ENCODE peak calls at places on chromosomes 1 and 21, in eight cellular contexts. One of them, this sample, is unnamed.

GRCh38 chr1:205669341-205670142 is 10.8 kb downstream of the SLC45A3 start:
- DNase-seq in A549: no peak
- DNase-seq in heart left ventricle: no peak
- DNase-seq in psoas muscle: no peak
- DNase-seq in gastrocnemius medialis: no peak
- DNase-seq in sigmoid colon: no peak
- DNase-seq in astrocyte of the spinal cord: no peak
- DNase-seq in thoracic aorta: no peak
- DNase-seq in this sample: no peak

GRCh38 chr1:29269356-29269755 is 33.0 kb downstream of the PTPRU start:
- DNase-seq in sigmoid colon: peak
- DNase-seq in gastrocnemius medialis: no peak
- DNase-seq in heart left ventricle: no peak
- DNase-seq in astrocyte of the spinal cord: no peak
- DNase-seq in thoracic aorta: no peak
- DNase-seq in psoas muscle: no peak
- DNase-seq in A549: no peak
- DNase-seq in this sample: no peak

GRCh38 chr1:38138498-38139233 is 92.1 kb upstream of the POU3F1 start:
- DNase-seq in psoas muscle: peak
- DNase-seq in thoracic aorta: peak
- DNase-seq in sigmoid colon: peak
- DNase-seq in heart left ventricle: peak
- DNase-seq in gastrocnemius medialis: peak
- DNase-seq in astrocyte of the spinal cord: peak
- DNase-seq in A549: peak
- DNase-seq in this sample: peak

GRCh38 chr1:115203287-115203686 is 114.0 kb upstream of the TSPAN2 start:
- DNase-seq in gastrocnemius medialis: no peak
- DNase-seq in psoas muscle: no peak
- DNase-seq in sigmoid colon: no peak
- DNase-seq in astrocyte of the spinal cord: no peak
- DNase-seq in thoracic aorta: no peak
- DNase-seq in heart left ventricle: no peak
- DNase-seq in A549: no peak
- DNase-seq in this sample: no peak

GRCh38 chr1:56077223-56077622 is 502.1 kb downstream of the PLPP3 start:
- DNase-seq in sigmoid colon: no peak
- DNase-seq in gastrocnemius medialis: peak
- DNase-seq in thoracic aorta: no peak
- DNase-seq in A549: no peak
- DNase-seq in heart left ventricle: no peak
- DNase-seq in astrocyte of the spinal cord: no peak
- DNase-seq in psoas muscle: no peak
- DNase-seq in this sample: no peak

GRCh38 chr1:85611856-85612255 is 31.3 kb downstream of the CCN1 start:
- DNase-seq in sigmoid colon: peak
- DNase-seq in A549: peak
- DNase-seq in psoas muscle: peak
- DNase-seq in heart left ventricle: peak
- DNase-seq in thoracic aorta: no peak
- DNase-seq in gastrocnemius medialis: peak
- DNase-seq in astrocyte of the spinal cord: peak
- DNase-seq in this sample: peak

GRCh38 chr1:19654886-19655717 is 9.6 kb upstream of the HTR6 start:
- DNase-seq in gastrocnemius medialis: no peak
- DNase-seq in astrocyte of the spinal cord: no peak
- DNase-seq in thoracic aorta: no peak
- DNase-seq in heart left ventricle: no peak
- DNase-seq in psoas muscle: no peak
- DNase-seq in sigmoid colon: no peak
- DNase-seq in A549: no peak
- DNase-seq in this sample: no peak

GRCh38 chr1:154992721-154993571 is 440 bp upstream of the LENEP start:
- DNase-seq in psoas muscle: no peak
- DNase-seq in astrocyte of the spinal cord: peak
- DNase-seq in heart left ventricle: no peak
- DNase-seq in thoracic aorta: no peak
- DNase-seq in gastrocnemius medialis: no peak
- DNase-seq in A549: no peak
- DNase-seq in sigmoid colon: no peak
- DNase-seq in this sample: no peak

GRCh38 chr1:67674260-67675011 is 10.6 kb upstream of the GADD45A start:
- DNase-seq in gastrocnemius medialis: peak
- DNase-seq in astrocyte of the spinal cord: peak
- DNase-seq in A549: no peak
- DNase-seq in thoracic aorta: no peak
- DNase-seq in sigmoid colon: peak
- DNase-seq in heart left ventricle: peak
- DNase-seq in psoas muscle: peak
- DNase-seq in this sample: no peak

GRCh38 chr1:178192686-178193085 is 98.8 kb downstream of the RASAL2 start:
- DNase-seq in heart left ventricle: peak
- DNase-seq in psoas muscle: no peak
- DNase-seq in gastrocnemius medialis: peak
- DNase-seq in sigmoid colon: no peak
- DNase-seq in A549: peak
- DNase-seq in astrocyte of the spinal cord: peak
- DNase-seq in thoracic aorta: no peak
- DNase-seq in this sample: peak

GRCh38 chr1:24294757-24295371 is 24.3 kb upstream of the GRHL3 start:
- DNase-seq in psoas muscle: peak
- DNase-seq in sigmoid colon: peak
- DNase-seq in astrocyte of the spinal cord: no peak
- DNase-seq in A549: peak
- DNase-seq in heart left ventricle: peak
- DNase-seq in thoracic aorta: no peak
- DNase-seq in gastrocnemius medialis: peak
- DNase-seq in this sample: peak

DNA sequence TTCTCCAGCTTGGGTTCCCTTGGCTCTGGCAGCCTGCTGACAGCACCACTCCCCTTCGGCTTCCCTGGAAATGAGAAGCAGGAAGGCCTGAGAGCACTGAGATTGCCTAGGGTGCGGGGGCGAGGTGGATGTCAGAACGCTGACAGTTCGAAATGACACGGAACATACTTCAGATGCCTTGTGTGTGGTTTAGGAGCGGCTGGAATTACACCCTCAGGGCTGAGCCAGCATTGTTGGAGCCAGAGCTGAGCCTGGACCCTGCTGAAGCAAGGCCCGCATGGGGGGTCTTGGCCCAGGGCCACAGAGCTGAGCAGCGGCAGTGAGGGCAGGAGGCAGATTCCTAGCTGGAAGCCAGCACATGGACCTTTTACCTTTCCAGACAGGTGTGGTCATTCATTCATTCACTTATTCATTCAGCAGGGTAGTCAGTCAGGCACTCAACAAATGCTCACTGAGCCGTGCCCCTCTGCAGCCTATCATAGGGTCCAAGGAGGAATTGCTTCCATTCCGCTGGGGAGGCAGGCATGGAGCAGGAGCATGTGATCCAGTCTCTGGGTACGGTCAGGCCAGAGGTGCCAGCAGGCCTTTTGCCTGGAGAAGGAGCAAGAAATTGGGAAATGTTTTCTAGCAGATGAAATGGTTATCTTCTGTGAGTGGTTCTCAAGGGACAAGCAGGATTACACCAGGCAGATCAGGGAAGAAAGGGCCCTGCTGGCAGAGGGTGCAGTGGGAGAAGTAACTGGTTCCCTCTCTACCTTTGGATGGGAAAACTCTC is 6.6 kb upstream of the FOXE3 start:
- DNase-seq in heart left ventricle: no peak
- DNase-seq in thoracic aorta: no peak
- DNase-seq in gastrocnemius medialis: no peak
- DNase-seq in psoas muscle: no peak
- DNase-seq in sigmoid colon: no peak
- DNase-seq in astrocyte of the spinal cord: peak
- DNase-seq in A549: no peak
- DNase-seq in this sample: peak
- H3K4me3 ChIP-seq in heart left ventricle: no peak
- H3K4me3 ChIP-seq in thoracic aorta: no peak
- H3K4me3 ChIP-seq in gastrocnemius medialis: no peak
- H3K4me3 ChIP-seq in psoas muscle: no peak
- H3K4me3 ChIP-seq in sigmoid colon: no peak
- H3K4me3 ChIP-seq in astrocyte of the spinal cord: no peak
- H3K4me3 ChIP-seq in A549: no peak
- H3K4me3 ChIP-seq in this sample: no peak

GRCh38 chr21:29125979-29126378 is 4.5 kb upstream of the MAP3K7CL start:
- DNase-seq in A549: no peak
- DNase-seq in gastrocnemius medialis: no peak
- DNase-seq in sigmoid colon: no peak
- DNase-seq in astrocyte of the spinal cord: no peak
- DNase-seq in heart left ventricle: no peak
- DNase-seq in psoas muscle: no peak
- DNase-seq in thoracic aorta: no peak
- DNase-seq in this sample: no peak

GRCh38 chr21:29124645-29125044 is 5.8 kb upstream of the MAP3K7CL start:
- DNase-seq in gastrocnemius medialis: no peak
- DNase-seq in thoracic aorta: no peak
- DNase-seq in heart left ventricle: no peak
- DNase-seq in A549: no peak
- DNase-seq in astrocyte of the spinal cord: no peak
- DNase-seq in sigmoid colon: no peak
- DNase-seq in psoas muscle: no peak
- DNase-seq in this sample: no peak

GRCh38 chr21:29130234-29130993 is at the start of gene MAP3K7CL:
- DNase-seq in heart left ventricle: peak
- DNase-seq in thoracic aorta: peak
- DNase-seq in A549: no peak
- DNase-seq in gastrocnemius medialis: peak
- DNase-seq in sigmoid colon: peak
- DNase-seq in astrocyte of the spinal cord: peak
- DNase-seq in psoas muscle: peak
- DNase-seq in this sample: peak

GRCh38 chr21:29121759-29122158 is 8.7 kb upstream of the MAP3K7CL start:
- DNase-seq in thoracic aorta: no peak
- DNase-seq in gastrocnemius medialis: no peak
- DNase-seq in astrocyte of the spinal cord: no peak
- DNase-seq in A549: no peak
- DNase-seq in psoas muscle: no peak
- DNase-seq in heart left ventricle: no peak
- DNase-seq in sigmoid colon: no peak
- DNase-seq in this sample: no peak

DNA sequence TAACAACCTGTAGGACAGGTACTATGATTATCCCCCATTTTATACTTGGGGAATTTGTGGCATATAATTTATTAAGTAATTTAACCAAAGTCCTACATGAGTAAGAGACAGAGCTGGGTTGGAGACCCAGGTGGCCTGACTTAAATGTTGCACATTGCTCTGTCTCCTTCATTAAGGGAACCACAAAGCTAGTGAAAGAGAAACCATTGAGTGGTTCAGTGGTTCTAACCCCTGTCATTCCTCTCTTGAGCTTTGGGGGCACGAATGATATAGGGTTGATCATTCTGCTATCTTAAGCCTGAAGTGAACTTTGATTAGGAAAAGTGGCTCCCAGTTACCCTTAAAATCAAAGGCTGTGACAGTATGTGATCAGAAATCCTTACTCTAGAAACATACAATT is 5.2 kb upstream of the MAP3K7CL start:
- DNase-seq in gastrocnemius medialis: no peak
- DNase-seq in sigmoid colon: no peak
- DNase-seq in heart left ventricle: no peak
- DNase-seq in psoas muscle: no peak
- DNase-seq in A549: no peak
- DNase-seq in thoracic aorta: no peak
- DNase-seq in astrocyte of the spinal cord: no peak
- DNase-seq in this sample: no peak
- TF ChIP-seq CTCF in gastrocnemius medialis: no peak
- TF ChIP-seq CTCF in sigmoid colon: no peak
- TF ChIP-seq CTCF in heart left ventricle: no peak
- TF ChIP-seq CTCF in psoas muscle: no peak
- TF ChIP-seq CTCF in A549: no peak
- TF ChIP-seq CTCF in thoracic aorta: no peak
- TF ChIP-seq CTCF in astrocyte of the spinal cord: no peak
- TF ChIP-seq CTCF in this sample: no peak

GRCh38 chr1:51627672-51628071 is 10.8 kb downstream of the OSBPL9 start:
- DNase-seq in heart left ventricle: no peak
- DNase-seq in psoas muscle: no peak
- DNase-seq in thoracic aorta: no peak
- DNase-seq in A549: no peak
- DNase-seq in astrocyte of the spinal cord: peak
- DNase-seq in gastrocnemius medialis: no peak
- DNase-seq in sigmoid colon: no peak
- DNase-seq in this sample: no peak
- H3K4me3 ChIP-seq in heart left ventricle: no peak
- H3K4me3 ChIP-seq in psoas muscle: no peak
- H3K4me3 ChIP-seq in thoracic aorta: no peak
- H3K4me3 ChIP-seq in A549: no peak
- H3K4me3 ChIP-seq in astrocyte of the spinal cord: no peak
- H3K4me3 ChIP-seq in gastrocnemius medialis: no peak
- H3K4me3 ChIP-seq in sigmoid colon: no peak
- H3K4me3 ChIP-seq in this sample: no peak

DNA sequence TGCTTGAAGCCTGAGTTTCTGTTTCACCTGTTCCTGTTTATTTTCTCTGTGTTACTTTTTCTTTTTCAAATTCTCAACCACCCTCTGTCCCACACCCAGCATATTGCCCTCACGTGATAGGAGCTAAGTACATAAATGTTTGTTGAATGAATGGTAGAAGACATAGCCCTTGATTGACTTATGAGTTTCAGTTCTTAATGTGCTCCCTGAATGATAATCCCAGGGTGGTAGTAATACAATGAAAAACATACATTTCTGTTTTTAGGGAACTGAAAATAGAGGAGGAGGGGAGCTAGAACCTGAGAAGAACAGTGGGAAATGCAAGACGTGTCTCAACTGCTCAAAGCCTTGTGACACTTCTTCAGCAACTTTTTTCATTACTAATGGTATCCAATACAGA is 147.1 kb downstream of the SPATA46 start:
- DNase-seq in gastrocnemius medialis: no peak
- DNase-seq in psoas muscle: no peak
- DNase-seq in A549: no peak
- DNase-seq in sigmoid colon: no peak
- DNase-seq in thoracic aorta: no peak
- DNase-seq in heart left ventricle: no peak
- DNase-seq in astrocyte of the spinal cord: no peak
- DNase-seq in this sample: no peak
- TF ChIP-seq CTCF in gastrocnemius medialis: no peak
- TF ChIP-seq CTCF in psoas muscle: no peak
- TF ChIP-seq CTCF in A549: no peak
- TF ChIP-seq CTCF in sigmoid colon: no peak
- TF ChIP-seq CTCF in thoracic aorta: no peak
- TF ChIP-seq CTCF in heart left ventricle: no peak
- TF ChIP-seq CTCF in astrocyte of the spinal cord: no peak
- TF ChIP-seq CTCF in this sample: no peak

This sample was measured in kidney epithelial cell.